ENCODE peak calls at places on chromosomes 3 and 15, in ten cellular contexts. M, L, P, H, N, C, U, S, D and Z are unnamed samples.

GRCh38 chr3:122962149-122962548 is 65.4 kb downstream of the SEMA5B start:
- DNase-seq in M (no peak), L (no peak), P (no peak), H (no peak), N (no peak), C (no peak), U (no peak), S (no peak), D (no peak), Z (no peak)

GRCh38 chr3:115248274-115248673 is 101.2 kb upstream of the ZBTB20 start:
- DNase-seq in M (no peak), L (no peak), P (no peak), H (no peak), N (no peak), C (no peak), U (no peak), S (no peak), D (no peak), Z (no peak)

GRCh38 chr3:188534633-188535032 is 380.7 kb downstream of the LPP start:
- DNase-seq in M (peak; percentile 23), L (no peak), P (no peak), H (no peak), N (no peak), C (no peak), U (no peak), S (no peak), D (no peak), Z (no peak)

GRCh38 chr15:64096486-64097431 is 977 bp downstream of the SNX1 start:
- DNase-seq in M (peak; percentile 59), L (no peak), P (peak; percentile 15), H (no peak), N (peak; percentile 62), C (peak; percentile 52), U (no peak), S (peak; percentile 27), D (no peak), Z (no peak)

GRCh38 chr15:62665449-62665848 is 377.1 kb upstream of the TPM1 start:
- DNase-seq in M (no peak), L (no peak), P (no peak), H (no peak), N (no peak), C (no peak), U (no peak), S (no peak), D (no peak), Z (no peak)

GRCh38 chr3:173708191-173708590 is 310.6 kb downstream of the NLGN1 start:
- DNase-seq in M (no peak), L (no peak), P (no peak), H (peak; percentile 5), N (no peak), C (no peak), U (no peak), S (no peak), D (no peak), Z (no peak)

GRCh38 chr15:74642328-74642723 is 26.7 kb downstream of the CLK3 start:
- DNase-seq in M (no peak), L (no peak), P (peak; percentile 49), H (no peak), N (no peak), C (no peak), U (no peak), S (no peak), D (no peak), Z (no peak)

GRCh38 chr3:110711851-110712396 is 359.7 kb upstream of the NECTIN3 start:
- DNase-seq in M (peak; percentile 86), L (no peak), P (no peak), H (no peak), N (no peak), C (no peak), U (no peak), S (no peak), D (no peak), Z (peak; percentile 50)

GRCh38 chr15:25372298-25372697 is 66.5 kb downstream of the UBE3A start:
- DNase-seq in M (peak; percentile 8), L (no peak), P (no peak), H (no peak), N (no peak), C (no peak), U (no peak), S (no peak), D (no peak), Z (no peak)

GRCh38 chr3:38257583-38257982 is 8.0 kb upstream of the SLC22A13 start:
- DNase-seq in M (no peak), L (no peak), P (no peak), H (no peak), N (no peak), C (no peak), U (no peak), S (no peak), D (no peak), Z (no peak)

GRCh38 chr15:90420488-90420850 is 32.4 kb downstream of the IQGAP1 start:
- DNase-seq in M (no peak), L (no peak), P (no peak), H (no peak), N (no peak), C (no peak), U (no peak), S (no peak), D (no peak), Z (no peak)

GRCh38 chr3:2873986-2874385 is 236.2 kb downstream of the IL5RA start:
- DNase-seq in M (no peak), L (no peak), P (no peak), H (no peak), N (no peak), C (no peak), U (no peak), S (no peak), D (no peak), Z (no peak)

GRCh38 chr15:66782785-66783184 is 80.7 kb downstream of the SMAD6 start:
- DNase-seq in M (no peak), L (no peak), P (no peak), H (no peak), N (no peak), C (no peak), U (no peak), S (no peak), D (no peak), Z (no peak)

GRCh38 chr3:32460031-32460749 is 42.5 kb downstream of the CMTM6 start:
- DNase-seq in M (no peak), L (no peak), P (no peak), H (no peak), N (peak; percentile 83), C (peak; percentile 71), U (peak; percentile 82), S (peak; percentile 87), D (peak; percentile 81), Z (peak; percentile 85)

GRCh38 chr3:150094150-150094932 is 123.6 kb upstream of the PFN2 start:
- DNase-seq in M (peak; percentile 79), L (no peak), P (peak; percentile 44), H (no peak), N (no peak), C (peak; percentile 71), U (no peak), S (no peak), D (peak; percentile 3), Z (no peak)

GRCh38 chr3:11818033-11818432 is 28.7 kb downstream of the TAMM41 start:
- DNase-seq in M (no peak), L (no peak), P (no peak), H (no peak), N (no peak), C (no peak), U (no peak), S (no peak), D (no peak), Z (no peak)

GRCh38 chr15:38073278-38073930 is 139.0 kb downstream of the TMCO5A start:
- DNase-seq in M (peak; percentile 46), L (no peak), P (no peak), H (peak; percentile 8), N (no peak), C (peak; percentile 66), U (no peak), S (no peak), D (no peak), Z (no peak)

GRCh38 chr3:40208251-40208650 is 101.3 kb upstream of the EIF1B start:
- DNase-seq in M (no peak), L (no peak), P (no peak), H (no peak), N (no peak), C (no peak), U (no peak), S (no peak), D (no peak), Z (no peak)

GRCh38 chr3:37980477-37981347 is 9.9 kb upstream of the VILL start:
- DNase-seq in M (no peak), L (no peak), P (no peak), H (no peak), N (no peak), C (no peak), U (no peak), S (no peak), D (no peak), Z (no peak)

GRCh38 chr3:8503461-8503860 is 1.8 kb downstream of the LMCD1 start:
- DNase-seq in M (peak; percentile 74), L (no peak), P (no peak), H (no peak), N (no peak), C (no peak), U (no peak), S (no peak), D (no peak), Z (no peak)

GRCh38 chr15:64284037-64284436 is 71.9 kb downstream of the CSNK1G1 start:
- DNase-seq in M (peak; percentile 25), L (no peak), P (no peak), H (no peak), N (no peak), C (no peak), U (no peak), S (no peak), D (no peak), Z (no peak)

GRCh38 chr3:75768303-75769017 is 16.9 kb downstream of the ZNF717 start:
- DNase-seq in M (no peak), L (no peak), P (no peak), H (no peak), N (no peak), C (no peak), U (peak; percentile 10), S (peak; percentile 30), D (no peak), Z (no peak)

GRCh38 chr3:48631516-48632448 is 3.5 kb downstream of the SLC26A6 start:
- DNase-seq in M (no peak), L (peak; percentile 24), P (no peak), H (no peak), N (no peak), C (no peak), U (no peak), S (no peak), D (no peak), Z (no peak)

GRCh38 chr3:47899495-47900108 is 96.7 kb downstream of the DHX30 start:
- DNase-seq in M (no peak), L (no peak), P (no peak), H (no peak), N (no peak), C (no peak), U (no peak), S (no peak), D (no peak), Z (no peak)

GRCh38 chr15:77853008-77853328 is 220.3 kb upstream of the LINGO1 start:
- DNase-seq in M (no peak), L (no peak), P (no peak), H (no peak), N (no peak), C (peak; percentile 66), U (no peak), S (no peak), D (no peak), Z (no peak)

GRCh38 chr3:111484666-111485065 is 57.3 kb upstream of the CD96 start:
- DNase-seq in M (no peak), L (no peak), P (no peak), H (no peak), N (peak; percentile 20), C (no peak), U (no peak), S (no peak), D (no peak), Z (no peak)

GRCh38 chr15:22969512-22969911 is 10.7 kb downstream of the CYFIP1 start:
- DNase-seq in M (no peak), L (no peak), P (no peak), H (no peak), N (no peak), C (no peak), U (no peak), S (no peak), D (no peak), Z (no peak)

GRCh38 chr3:108300103-108300849 is 3.9 kb downstream of the HHLA2 start:
- DNase-seq in M (peak; percentile 61), L (no peak), P (peak; percentile 3), H (no peak), N (no peak), C (peak; percentile 16), U (no peak), S (peak; percentile 33), D (no peak), Z (no peak)